ENCODE peak calls at places on chromosomes 12 and 14, in four cellular contexts. N, F, O and M are unnamed samples.

GRCh38 chr14:43697003-43697402 is 810.1 kb downstream of the FSCB start:
- DNase-seq in N (no peak), F (no peak), O (no peak), M (no peak)

GRCh38 chr14:48563465-48563864 is 888.1 kb upstream of the MDGA2 start:
- DNase-seq in N (no peak), F (no peak), O (no peak), M (no peak)

GRCh38 chr14:21965042-21965441 is 291.4 kb upstream of the OR4E1 start:
- DNase-seq in O (no peak), F (no peak), N (no peak), M (no peak)

GRCh38 chr14:61212546-61212945 is 68.6 kb downstream of the TMEM30B start:
- DNase-seq in N (no peak), O (no peak), F (no peak), M (no peak)

GRCh38 chr12:51324953-51325352 is 979 bp upstream of the BIN2 start:
- DNase-seq in O (no peak), N (no peak), F (no peak), M (no peak)

GRCh38 chr14:26872510-26872909 is 274.7 kb upstream of the NOVA1 start:
- DNase-seq in F (no peak), N (no peak), O (no peak), M (no peak)

GRCh38 chr14:72745546-72745945 is 148.4 kb downstream of the DPF3 start:
- DNase-seq in F (no peak), N (no peak), O (no peak), M (no peak)

GRCh38 chr12:108386704-108387360 is 47.7 kb upstream of the CMKLR1 start:
- DNase-seq in F (no peak), O (no peak), N (no peak), M (no peak)

GRCh38 chr14:33062476-33062875 is 123.8 kb downstream of the NPAS3 start:
- DNase-seq in O (no peak), N (no peak), F (no peak), M (no peak)

GRCh38 chr14:34063470-34064164 is 112.7 kb upstream of the EGLN3 start:
- DNase-seq in O (no peak), F (no peak), N (no peak), M (no peak)

GRCh38 chr14:65832431-65833253 is 420.1 kb downstream of the FUT8 start:
- DNase-seq in N (no peak), O (no peak), F (no peak), M (no peak)

GRCh38 chr12:39393890-39394289 is 49.0 kb downstream of the KIF21A start:
- DNase-seq in N (no peak), O (no peak), F (no peak), M (no peak)

GRCh38 chr12:95202691-95203476 is 14.4 kb downstream of the FGD6 start:
- DNase-seq in O (no peak), F (no peak), N (no peak), M (no peak)

GRCh38 chr12:49535921-49536525 is 2.8 kb upstream of the KCNH3 start:
- DNase-seq in F (no peak), N (no peak), O (no peak), M (no peak)

DNA sequence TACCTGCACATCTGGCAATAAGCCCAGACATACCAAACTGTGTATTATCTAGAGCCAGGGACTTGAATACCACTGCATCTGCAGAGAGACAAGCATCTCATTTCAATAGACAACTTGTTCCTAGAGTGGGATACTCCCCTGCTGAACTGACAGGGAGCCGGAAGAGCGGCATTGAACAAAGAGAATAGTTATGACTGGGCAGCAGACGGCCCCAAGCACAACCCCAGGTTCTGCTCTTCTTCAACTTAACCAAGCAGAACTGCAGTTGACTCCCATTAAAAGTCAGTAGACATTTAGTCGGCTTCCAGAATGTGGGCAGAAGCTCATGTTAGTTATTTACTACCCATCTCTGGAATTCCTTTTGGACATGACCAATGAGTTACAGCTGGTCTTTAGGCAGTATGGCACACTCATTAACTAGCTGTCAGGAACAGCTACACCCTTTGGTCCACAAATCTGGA is 112.9 kb downstream of the HMGA2 start:
- DNase-seq in O (no peak), F (no peak), N (no peak), M (no peak)
- TF ChIP-seq EP300 in O (no peak), F (no peak), N (no peak), M (no peak)

GRCh38 chr14:100747021-100747586 is 20.4 kb downstream of the DLK1 start:
- DNase-seq in N (peak), O (no peak), F (no peak), M (no peak)
- TF ChIP-seq CTCF in N (no peak), O (no peak), F (no peak), M (no peak)

DNA sequence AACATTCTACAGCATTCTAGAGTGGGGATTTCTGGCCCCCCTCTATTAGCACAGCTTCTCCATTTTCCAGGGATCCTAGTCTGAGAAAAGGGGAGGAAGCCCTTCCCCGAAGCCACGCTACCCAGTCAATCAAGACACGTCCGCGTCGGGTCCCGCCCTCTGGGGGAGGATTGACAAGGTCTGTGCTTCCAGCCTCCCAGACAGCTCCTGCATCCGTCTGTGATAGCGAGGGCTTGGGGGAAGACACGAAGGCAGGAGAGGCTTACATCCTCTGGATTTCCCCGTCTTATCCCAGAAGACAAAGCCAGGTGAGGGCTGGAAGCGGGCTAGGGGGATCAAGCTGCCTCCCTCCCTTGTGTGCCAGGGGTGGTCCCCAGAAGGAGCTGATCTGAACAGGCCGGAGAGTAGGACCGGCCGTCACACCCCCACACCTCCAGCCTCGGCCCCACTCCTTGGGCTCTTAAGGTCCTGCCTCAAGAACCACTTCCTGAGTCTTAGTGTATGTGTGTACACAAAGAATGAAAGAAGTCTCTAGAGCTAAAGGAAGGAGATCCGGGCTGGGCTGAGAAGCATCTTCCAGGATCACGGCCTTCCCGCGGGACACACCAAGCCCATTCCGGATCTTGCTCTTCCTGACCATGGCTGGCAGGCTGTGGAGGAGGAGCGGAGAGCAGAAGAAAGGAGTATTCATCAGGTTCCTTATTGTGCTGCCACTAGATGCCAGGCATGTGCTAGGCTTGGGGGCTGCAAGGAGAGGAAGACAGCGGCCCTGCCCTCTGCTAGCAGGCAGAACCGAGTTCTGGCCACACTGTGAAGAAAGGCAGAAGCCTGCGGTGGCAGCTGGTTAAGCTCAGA is 1.0 kb upstream of the CD63 start:
- DNase-seq in N (peak), F (no peak), O (peak), M (peak)
- TF ChIP-seq EP300 in N (no peak), F (no peak), O (peak), M (peak)

DNA sequence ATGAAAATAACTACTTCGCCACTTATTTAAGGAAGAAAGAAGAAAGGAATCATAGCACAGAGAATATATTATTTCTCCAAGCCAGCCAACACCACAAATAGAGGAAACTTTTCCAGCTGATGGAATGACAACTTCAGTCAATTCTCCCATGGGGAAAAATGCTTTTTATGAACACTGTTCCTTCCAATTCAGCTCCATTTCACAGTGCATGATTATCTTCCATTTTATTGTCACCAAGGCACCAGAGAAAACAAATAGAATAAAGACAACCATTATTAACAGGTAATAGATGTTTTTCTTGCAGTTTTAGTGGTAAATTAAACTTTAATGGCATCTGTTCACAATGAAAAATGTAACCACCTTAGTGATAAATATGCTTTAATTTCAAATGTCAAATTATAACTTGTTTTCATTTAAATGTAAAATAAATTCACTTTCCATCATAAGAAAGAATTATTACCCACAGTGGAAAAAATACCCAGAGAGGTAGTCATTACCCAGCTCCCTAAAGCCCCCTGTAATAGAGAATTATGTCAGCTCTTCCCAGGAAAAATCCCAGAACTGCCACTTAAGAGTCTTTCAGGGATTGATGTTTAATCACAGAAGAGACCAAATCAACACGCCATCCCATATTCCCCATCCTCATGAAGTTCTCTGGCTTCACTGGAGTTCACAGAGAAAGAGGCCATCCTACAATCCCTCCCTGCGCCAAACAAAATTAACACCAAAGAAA is 828.3 kb upstream of the TMEM132C start:
- DNase-seq in N (no peak), F (no peak), O (no peak), M (no peak)
- TF ChIP-seq CTCF in N (no peak), F (no peak), O (no peak), M (no peak)

DNA sequence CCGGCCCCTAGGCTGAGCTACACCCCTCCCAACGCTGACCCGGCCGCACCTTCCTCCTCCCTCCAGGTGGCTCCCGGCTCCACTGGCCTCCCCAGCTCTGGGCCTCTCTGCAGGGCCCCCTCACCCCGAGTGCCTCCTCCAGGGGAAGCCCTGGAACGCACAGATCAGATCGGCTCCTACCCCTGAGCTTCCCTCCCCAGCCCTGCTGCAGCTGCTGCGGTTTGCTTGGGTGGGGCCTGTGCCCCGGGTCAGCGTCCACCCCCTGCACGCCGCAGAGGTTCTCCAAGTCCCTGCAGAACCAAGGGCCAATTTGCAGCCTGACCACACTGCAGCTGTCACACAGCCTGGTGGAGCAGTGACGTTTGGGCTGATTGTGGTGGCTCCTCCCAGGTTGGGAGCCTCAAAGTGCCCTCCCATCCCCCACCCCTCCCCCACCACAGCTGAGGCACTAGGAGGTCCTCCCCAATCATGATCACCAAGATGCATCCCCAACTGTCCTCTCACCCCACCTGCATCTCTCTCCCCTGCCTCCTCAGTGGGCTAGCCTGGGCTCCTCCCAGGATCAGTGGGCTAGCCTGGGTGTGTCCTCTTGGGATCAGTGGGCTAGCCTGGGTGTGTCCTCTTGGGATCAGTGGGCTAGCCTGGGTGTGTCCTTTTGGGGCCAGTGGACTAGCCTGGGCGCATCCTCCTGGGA is 12.8 kb upstream of the FBRSL1 start:
- DNase-seq in N (no peak), O (no peak), F (no peak), M (no peak)
- TF ChIP-seq EP300 in N (no peak), O (no peak), F (no peak), M (no peak)

GRCh38 chr12:68065687-68066086 is 76.4 kb downstream of the IFNG-AS1 start:
- DNase-seq in N (no peak), F (no peak), O (no peak), M (no peak)

GRCh38 chr12:68070957-68071356 is 81.7 kb downstream of the IFNG-AS1 start:
- DNase-seq in F (no peak), O (no peak), N (no peak), M (no peak)

GRCh38 chr12:68069276-68069675 is 80.0 kb downstream of the IFNG-AS1 start:
- DNase-seq in O (no peak), F (no peak), N (no peak), M (no peak)

GRCh38 chr12:68065163-68065562 is 75.9 kb downstream of the IFNG-AS1 start:
- DNase-seq in N (no peak), F (no peak), O (no peak), M (no peak)

DNA sequence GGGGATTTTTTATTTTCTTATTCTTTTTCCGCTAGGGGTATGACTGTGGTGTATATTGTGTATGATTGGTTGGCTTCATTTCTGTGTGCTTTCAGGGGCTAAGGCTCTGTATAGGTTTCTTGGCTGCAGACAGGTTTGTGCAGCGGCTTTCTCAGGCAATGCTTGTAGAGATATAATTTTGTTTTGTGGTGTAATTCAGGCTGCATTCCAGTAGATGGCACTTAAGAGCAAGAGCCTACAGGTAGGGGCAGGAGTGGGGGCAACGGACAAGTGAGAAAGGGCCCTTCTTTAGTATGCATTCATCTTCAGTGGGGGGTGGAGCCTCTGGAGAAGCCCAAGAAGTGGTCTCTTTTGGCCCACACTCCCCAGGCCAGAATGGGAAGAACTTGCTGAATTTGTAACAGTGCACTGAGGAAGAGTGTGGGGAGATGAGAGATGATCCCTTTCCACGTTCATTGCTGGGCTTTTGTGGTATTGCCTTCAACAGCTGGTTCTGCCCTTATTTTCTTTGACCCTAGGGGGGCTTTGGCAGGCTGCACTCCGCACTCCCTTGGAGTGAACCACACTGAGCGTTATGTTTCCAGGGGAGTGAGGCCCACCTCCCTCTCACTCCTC is 78.6 kb downstream of the IFNG-AS1 start:
- DNase-seq in O (peak), F (no peak), N (no peak), M (no peak)
- TF ChIP-seq CTCF in O (peak), F (peak), N (no peak), M (no peak)

DNA sequence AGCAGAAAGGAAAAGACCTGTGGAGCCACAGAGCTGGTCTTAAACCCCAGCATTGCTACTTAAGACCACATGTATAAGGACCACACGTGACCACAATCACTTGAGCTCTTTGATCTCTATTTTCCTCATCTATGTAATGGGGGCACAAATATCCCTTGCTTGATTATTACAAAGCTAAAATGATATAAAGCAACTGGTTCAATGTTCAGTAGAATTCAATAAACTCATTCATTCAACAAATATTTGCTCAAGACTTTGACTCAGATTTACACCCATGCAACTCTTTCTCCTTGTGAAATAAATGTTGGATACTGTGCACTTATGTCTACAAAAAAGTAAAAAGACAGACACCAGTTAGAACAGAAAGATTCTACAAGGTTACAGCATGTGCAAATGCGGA is 21.9 kb upstream of the CHPT1 start:
- DNase-seq in O (no peak), F (no peak), N (no peak), M (no peak)
- TF ChIP-seq EP300 in O (no peak), F (no peak), N (no peak), M (no peak)

GRCh38 chr12:110120878-110121277 is 3.3 kb upstream of the IFT81 start:
- DNase-seq in F (no peak), O (no peak), N (no peak), M (no peak)

GRCh38 chr12:110124184-110124995 is at the start of gene IFT81:
- DNase-seq in F (no peak), O (peak), N (peak), M (peak)

GRCh38 chr12:110126557-110126956 is 2.4 kb downstream of the IFT81 start:
- DNase-seq in O (no peak), N (no peak), F (no peak), M (no peak)

GRCh38 chr12:110123861-110124183 is 335 bp upstream of the IFT81 start:
- DNase-seq in N (no peak), F (no peak), O (no peak), M (no peak)

DNA sequence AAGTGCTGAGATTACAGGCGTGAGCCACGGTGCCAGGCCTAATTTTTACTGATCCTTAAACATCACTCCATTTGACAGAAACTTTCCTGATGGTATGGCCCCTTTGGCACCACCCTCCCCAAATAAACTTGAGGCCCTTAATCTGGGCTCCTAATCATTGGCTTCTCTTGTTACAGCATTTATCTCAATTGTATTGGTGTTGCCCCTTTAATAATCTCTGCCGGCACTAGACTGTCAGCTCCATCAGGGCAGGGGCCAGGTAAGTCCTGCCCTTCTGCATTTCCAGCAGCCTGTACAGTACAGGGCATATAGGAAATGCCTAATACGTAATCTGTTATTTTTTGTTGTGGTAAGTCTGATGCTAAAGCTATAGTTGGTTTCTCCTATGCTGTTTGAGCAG is 1.2 kb upstream of the IFT81 start:
- DNase-seq in N (no peak), O (no peak), F (no peak), M (no peak)
- TF ChIP-seq CTCF in N (no peak), O (no peak), F (no peak), M (no peak)

GRCh38 chr12:16076553-16076952 is 165.4 kb downstream of the DERA start:
- DNase-seq in O (no peak), F (no peak), N (no peak), M (no peak)

GRCh38 chr12:16076970-16077527 is 165.9 kb downstream of the DERA start:
- DNase-seq in F (no peak), O (no peak), N (no peak), M (no peak)

DNA sequence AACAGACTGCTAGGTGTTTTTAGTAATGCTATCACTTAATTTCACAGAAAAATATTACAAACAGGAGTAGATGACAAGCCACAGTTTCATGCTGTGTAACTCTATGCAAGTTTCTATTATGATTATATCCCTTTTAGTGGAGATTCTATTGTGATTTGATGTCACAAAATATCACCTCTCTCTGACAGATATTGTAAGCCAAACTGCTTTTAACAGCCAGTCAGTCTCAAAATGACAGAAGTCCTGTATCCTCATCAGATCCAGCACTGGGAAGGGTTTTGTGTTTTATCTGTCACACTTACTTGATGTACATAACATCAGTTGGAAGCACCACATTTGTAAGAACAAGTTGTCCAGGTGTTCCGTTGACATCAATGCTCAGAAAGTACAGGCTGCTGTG is 164.8 kb downstream of the DERA start:
- DNase-seq in N (no peak), F (no peak), O (no peak), M (no peak)
- TF ChIP-seq EP300 in N (no peak), F (no peak), O (no peak), M (no peak)